ENCODE peak calls at places on chromosomes 1 and 21, in seven cellular contexts. A, R, O, U, Y, H and W are unnamed samples.

GRCh38 chr1:72526926-72527325 is 244.6 kb upstream of the NEGR1 start:
- DNase-seq in U (no peak), R (no peak), Y (no peak), A (no peak), O (no peak), H (no peak), W (no peak)

GRCh38 chr1:70033266-70033873 is 172.0 kb downstream of the LRRC40 start:
- DNase-seq in Y (peak; percentile 7), A (no peak), H (no peak), O (no peak), R (no peak), U (no peak), W (no peak)

GRCh38 chr1:159854693-159855192 is 7.7 kb downstream of the VSIG8 start:
- DNase-seq in Y (peak; percentile 56), U (peak; percentile 74), O (peak; percentile 74), A (peak; percentile 92), R (no peak), H (peak; percentile 87), W (peak; percentile 41)

GRCh38 chr1:112114540-112114939 is 125.1 kb upstream of the KCND3 start:
- DNase-seq in U (no peak), Y (no peak), H (no peak), O (peak; percentile 17), R (no peak), A (peak; percentile 12), W (no peak)

GRCh38 chr1:66527688-66528087 is 6.3 kb upstream of the SGIP1 start:
- DNase-seq in R (peak; percentile 52), A (no peak), H (no peak), O (no peak), Y (no peak), U (no peak), W (no peak)

GRCh38 chr1:22536506-22536905 is 26.8 kb upstream of the EPHA8 start:
- DNase-seq in H (no peak), A (no peak), U (no peak), Y (no peak), R (no peak), O (no peak), W (no peak)

GRCh38 chr21:43956667-43957030 is 55.5 kb upstream of the TRAPPC10 start:
- DNase-seq in Y (no peak), R (no peak), O (no peak), U (no peak), A (no peak), H (no peak), W (no peak)

GRCh38 chr1:226382030-226382429 is 25.9 kb downstream of the PARP1 start:
- DNase-seq in U (no peak), A (no peak), H (no peak), O (no peak), R (no peak), Y (no peak), W (no peak)

GRCh38 chr1:66532214-66532613 is 1.7 kb upstream of the SGIP1 start:
- DNase-seq in H (no peak), R (no peak), U (no peak), A (no peak), Y (no peak), O (no peak), W (no peak)

GRCh38 chr21:42594616-42595280 is 58.7 kb upstream of the PDE9A start:
- DNase-seq in Y (no peak), O (no peak), U (no peak), H (no peak), R (no peak), A (no peak), W (no peak)

GRCh38 chr21:14482165-14482564 is 64.0 kb downstream of the SAMSN1 start:
- DNase-seq in U (no peak), R (no peak), A (no peak), H (no peak), Y (no peak), O (no peak), W (no peak)